ENCODE peak calls at places on chromosomes 12 and 14, in four cellular contexts. One of them, this sample, is unnamed.

GRCh38 chr14:104350463-104351185 is 212.2 kb downstream of the KIF26A start:
- DNase-seq in HCT116: no peak
- DNase-seq in cardiac muscle cell: no peak
- DNase-seq in A549: no peak
- DNase-seq in this sample: no peak

GRCh38 chr12:46358325-46358700 is 14.3 kb downstream of the SLC38A2 start:
- DNase-seq in HCT116: no peak
- DNase-seq in A549: no peak
- DNase-seq in cardiac muscle cell: no peak
- DNase-seq in this sample: no peak

GRCh38 chr14:77158175-77158908 is 16.8 kb upstream of the ZDHHC22 start:
- DNase-seq in A549: peak
- DNase-seq in HCT116: no peak
- DNase-seq in cardiac muscle cell: peak
- DNase-seq in this sample: no peak

GRCh38 chr12:78674311-78675085 is 190.1 kb upstream of the SYT1 start:
- DNase-seq in A549: no peak
- DNase-seq in HCT116: no peak
- DNase-seq in cardiac muscle cell: no peak
- DNase-seq in this sample: no peak

GRCh38 chr14:104546591-104547309 is 32.8 kb upstream of the C14orf180 start:
- DNase-seq in cardiac muscle cell: no peak
- DNase-seq in A549: no peak
- DNase-seq in HCT116: no peak
- DNase-seq in this sample: no peak

GRCh38 chr14:55386037-55386798 is 25.4 kb downstream of the ATG14 start:
- DNase-seq in A549: no peak
- DNase-seq in HCT116: no peak
- DNase-seq in cardiac muscle cell: no peak
- DNase-seq in this sample: no peak

GRCh38 chr12:69524331-69524630 is 54.1 kb downstream of the FRS2 start:
- DNase-seq in cardiac muscle cell: no peak
- DNase-seq in A549: no peak
- DNase-seq in HCT116: no peak
- DNase-seq in this sample: no peak

GRCh38 chr12:11885261-11886038 is 185.3 kb upstream of the BCL2L14 start:
- DNase-seq in HCT116: no peak
- DNase-seq in A549: peak
- DNase-seq in cardiac muscle cell: peak
- DNase-seq in this sample: peak

GRCh38 chr12:56431288-56431687 is 17.9 kb downstream of the TIMELESS start:
- DNase-seq in cardiac muscle cell: no peak
- DNase-seq in HCT116: no peak
- DNase-seq in A549: no peak
- DNase-seq in this sample: no peak

GRCh38 chr14:57634335-57634734 is 140.7 kb upstream of the CCDC198 start:
- DNase-seq in A549: no peak
- DNase-seq in cardiac muscle cell: no peak
- DNase-seq in HCT116: no peak
- DNase-seq in this sample: peak
- TF ChIP-seq CTCF in A549: no peak
- TF ChIP-seq CTCF in cardiac muscle cell: no peak
- TF ChIP-seq CTCF in HCT116: no peak
- TF ChIP-seq CTCF in this sample: no peak

GRCh38 chr12:32535260-32535999 is 136.1 kb downstream of the FGD4 start:
- DNase-seq in HCT116: no peak
- DNase-seq in A549: peak
- DNase-seq in cardiac muscle cell: peak
- DNase-seq in this sample: peak

GRCh38 chr12:32536000-32536345 is 136.6 kb downstream of the FGD4 start:
- DNase-seq in cardiac muscle cell: no peak
- DNase-seq in A549: no peak
- DNase-seq in HCT116: no peak
- DNase-seq in this sample: no peak

GRCh38 chr12:32532951-32533350 is 133.6 kb downstream of the FGD4 start:
- DNase-seq in HCT116: no peak
- DNase-seq in A549: no peak
- DNase-seq in cardiac muscle cell: no peak
- DNase-seq in this sample: no peak

GRCh38 chr12:32533971-32534590 is 134.7 kb downstream of the FGD4 start:
- DNase-seq in A549: peak
- DNase-seq in HCT116: peak
- DNase-seq in cardiac muscle cell: peak
- DNase-seq in this sample: peak

GRCh38 chr12:32534698-32535097 is 135.3 kb downstream of the FGD4 start:
- DNase-seq in HCT116: no peak
- DNase-seq in A549: no peak
- DNase-seq in cardiac muscle cell: no peak
- DNase-seq in this sample: no peak
- H3K4me3 ChIP-seq in HCT116: no peak
- H3K4me3 ChIP-seq in A549: peak
- H3K4me3 ChIP-seq in cardiac muscle cell: no peak
- H3K4me3 ChIP-seq in this sample: peak

GRCh38 chr14:36520601-36521525 is 831 bp upstream of the NKX2-1 start:
- DNase-seq in A549: peak
- DNase-seq in HCT116: peak
- DNase-seq in cardiac muscle cell: peak
- DNase-seq in this sample: no peak
- TF ChIP-seq CTCF in A549: peak
- TF ChIP-seq CTCF in HCT116: peak
- TF ChIP-seq CTCF in cardiac muscle cell: peak
- TF ChIP-seq CTCF in this sample: peak

GRCh38 chr12:54421175-54421872 is 2.3 kb upstream of the ITGA5 start:
- DNase-seq in HCT116: no peak
- DNase-seq in A549: no peak
- DNase-seq in cardiac muscle cell: no peak
- DNase-seq in this sample: no peak
- H3K4me3 ChIP-seq in HCT116: no peak
- H3K4me3 ChIP-seq in A549: no peak
- H3K4me3 ChIP-seq in cardiac muscle cell: no peak
- H3K4me3 ChIP-seq in this sample: no peak

DNA sequence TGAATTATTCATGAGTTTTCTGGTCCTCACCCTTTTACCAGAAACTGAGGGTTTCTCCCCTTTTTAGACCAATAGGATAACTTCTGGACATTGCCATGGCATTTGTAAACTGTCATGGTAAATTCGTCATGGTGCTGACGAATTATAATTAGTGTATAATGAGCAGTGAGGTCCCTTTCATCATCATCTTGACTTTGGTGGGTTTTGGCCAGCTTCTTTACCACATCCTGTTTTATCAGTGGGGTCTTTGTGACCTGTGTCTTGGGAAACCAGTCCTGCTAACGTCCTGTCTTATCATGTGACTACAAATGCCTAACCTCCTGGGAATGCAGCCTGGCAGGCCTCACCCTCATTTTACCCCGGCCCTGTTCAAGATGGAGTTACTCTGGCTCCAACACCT is 121.8 kb downstream of the SPTSSA start:
- DNase-seq in HCT116: no peak
- DNase-seq in A549: no peak
- DNase-seq in cardiac muscle cell: no peak
- DNase-seq in this sample: no peak
- TF ChIP-seq CTCF in HCT116: no peak
- TF ChIP-seq CTCF in A549: no peak
- TF ChIP-seq CTCF in cardiac muscle cell: no peak
- TF ChIP-seq CTCF in this sample: no peak

DNA sequence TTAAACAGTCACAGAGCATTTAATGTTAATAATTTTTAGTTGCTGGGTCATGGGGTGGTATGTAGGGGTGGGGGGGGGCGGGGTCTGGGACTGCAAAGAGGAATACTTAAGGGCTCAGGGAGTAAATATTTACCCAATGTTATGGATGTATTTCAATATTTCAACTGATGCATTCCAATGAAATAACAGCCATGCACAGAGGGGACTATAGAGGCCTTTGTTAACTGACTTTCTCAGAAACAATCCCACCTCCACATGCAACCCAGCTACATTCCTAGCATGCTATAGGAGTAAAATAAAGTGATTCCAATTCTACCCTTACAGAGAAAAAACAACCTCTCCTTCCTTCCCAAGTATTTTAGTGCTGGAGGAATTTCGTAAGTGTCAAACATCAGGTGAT is 7.9 kb upstream of the BBS10 start:
- DNase-seq in cardiac muscle cell: no peak
- DNase-seq in HCT116: no peak
- DNase-seq in A549: no peak
- DNase-seq in this sample: no peak
- H3K4me3 ChIP-seq in cardiac muscle cell: no peak
- H3K4me3 ChIP-seq in HCT116: no peak
- H3K4me3 ChIP-seq in A549: no peak
- H3K4me3 ChIP-seq in this sample: no peak

DNA sequence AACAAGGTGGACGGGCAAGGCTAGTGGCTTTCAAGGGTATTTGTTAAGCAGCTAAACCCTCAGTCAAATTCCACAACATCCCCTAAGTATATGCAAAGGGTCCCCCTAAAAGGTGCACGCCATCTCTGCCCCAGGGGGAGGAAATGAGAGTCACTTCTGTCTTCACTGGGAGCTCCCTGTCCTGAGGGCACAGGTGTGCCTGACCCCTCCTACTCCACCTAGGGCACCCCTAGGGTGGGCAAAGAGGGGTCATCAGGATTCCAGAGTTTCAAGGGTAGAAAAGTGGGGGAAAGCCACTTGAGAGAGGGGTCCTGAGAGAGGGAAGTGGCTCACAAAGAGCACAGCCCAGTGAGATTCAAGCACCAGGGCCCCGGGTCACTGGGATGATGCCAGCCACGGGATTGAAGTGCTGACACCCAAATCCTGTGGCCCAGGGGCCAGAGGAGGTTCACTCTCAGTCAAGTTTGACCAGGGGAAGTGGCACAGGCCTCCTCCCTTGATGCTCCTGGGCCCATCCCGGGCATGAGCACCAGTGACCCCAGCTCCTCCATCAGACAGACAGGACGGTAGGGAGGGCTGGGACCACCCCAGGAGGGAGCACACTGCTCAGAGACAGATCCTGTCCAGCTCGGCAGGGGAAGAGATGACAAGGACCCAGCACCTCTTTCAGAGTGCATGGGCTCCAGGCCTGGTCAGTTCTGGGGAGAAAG is 82.3 kb upstream of the BCL11B start:
- DNase-seq in A549: no peak
- DNase-seq in cardiac muscle cell: no peak
- DNase-seq in HCT116: no peak
- DNase-seq in this sample: no peak
- TF ChIP-seq CTCF in A549: no peak
- TF ChIP-seq CTCF in cardiac muscle cell: no peak
- TF ChIP-seq CTCF in HCT116: no peak
- TF ChIP-seq CTCF in this sample: no peak

GRCh38 chr14:68210729-68211299 is 391.2 kb downstream of the RAD51B start:
- DNase-seq in HCT116: no peak
- DNase-seq in A549: peak
- DNase-seq in cardiac muscle cell: peak
- DNase-seq in this sample: no peak
- H3K4me3 ChIP-seq in HCT116: no peak
- H3K4me3 ChIP-seq in A549: no peak
- H3K4me3 ChIP-seq in cardiac muscle cell: no peak
- H3K4me3 ChIP-seq in this sample: no peak

This sample was measured in LNCaP clone FGC.